ENCODE peak calls at places on chromosome 6, in eight cellular contexts. Z, U, I, R, H, M, T and B are unnamed samples.

GRCh38 chr6:139126255-139126654 is 8.6 kb upstream of the HECA start:
- DNase-seq in Z (no peak), U (no peak), I (no peak), R (no peak), H (no peak), M (peak; percentile 16), T (no peak), B (no peak)

GRCh38 chr6:91476000-91476399 is 889.1 kb upstream of the MAP3K7 start:
- DNase-seq in Z (no peak), U (no peak), I (no peak), R (no peak), H (no peak), M (no peak), T (no peak), B (no peak)

GRCh38 chr6:10418862-10419748 is 4.2 kb upstream of the TFAP2A start:
- DNase-seq in Z (no peak), U (no peak), I (no peak), R (no peak), H (no peak), M (no peak), T (no peak), B (no peak)

GRCh38 chr6:169454872-169455204 is 201.2 kb upstream of the THBS2 start:
- DNase-seq in Z (no peak), U (no peak), I (no peak), R (no peak), H (no peak), M (no peak), T (no peak), B (no peak)

GRCh38 chr6:40443842-40444241 is 143.3 kb downstream of the LRFN2 start:
- DNase-seq in Z (no peak), U (no peak), I (no peak), R (no peak), H (no peak), M (no peak), T (no peak), B (no peak)

GRCh38 chr6:39904946-39905639 is 29.2 kb downstream of the MOCS1 start:
- DNase-seq in Z (no peak), U (no peak), I (no peak), R (no peak), H (peak; percentile 42), M (no peak), T (no peak), B (no peak)

GRCh38 chr6:71047401-71047800 is 90.5 kb upstream of the B3GAT2 start:
- DNase-seq in Z (no peak), U (no peak), I (no peak), R (no peak), H (no peak), M (no peak), T (no peak), B (no peak)

GRCh38 chr6:111472933-111473435 is 10.0 kb downstream of the REV3L start:
- DNase-seq in Z (no peak), U (no peak), I (no peak), R (no peak), H (no peak), M (no peak), T (no peak), B (no peak)

GRCh38 chr6:126650931-126651330 is 311.0 kb downstream of the CENPW start:
- DNase-seq in Z (no peak), U (no peak), I (no peak), R (no peak), H (no peak), M (no peak), T (no peak), B (no peak)

GRCh38 chr6:155126727-155127439 is 131.8 kb downstream of the TIAM2 start:
- DNase-seq in Z (peak; percentile 49), U (no peak), I (no peak), R (no peak), H (no peak), M (no peak), T (no peak), B (no peak)

GRCh38 chr6:35218021-35218420 is 4.3 kb downstream of the SCUBE3 start:
- DNase-seq in Z (no peak), U (no peak), I (no peak), R (no peak), H (no peak), M (no peak), T (no peak), B (no peak)

GRCh38 chr6:39452746-39453145 is 130.2 kb upstream of the KCNK16 start:
- DNase-seq in Z (no peak), U (no peak), I (no peak), R (no peak), H (no peak), M (no peak), T (no peak), B (no peak)

GRCh38 chr6:50714487-50715379 is 1.4 kb downstream of the TFAP2D start:
- DNase-seq in Z (no peak), U (no peak), I (no peak), R (peak; percentile 33), H (no peak), M (no peak), T (no peak), B (no peak)

GRCh38 chr6:72748759-72749158 is 126.9 kb downstream of the KCNQ5 start:
- DNase-seq in Z (no peak), U (no peak), I (no peak), R (no peak), H (no peak), M (no peak), T (no peak), B (no peak)

GRCh38 chr6:93819189-93819588 is 399.8 kb upstream of the EPHA7 start:
- DNase-seq in Z (no peak), U (no peak), I (no peak), R (peak; percentile 4), H (no peak), M (no peak), T (no peak), B (no peak)

GRCh38 chr6:28922004-28922840 is 1.6 kb downstream of the TRIM27 start:
- DNase-seq in Z (no peak), U (peak; percentile 14), I (no peak), R (no peak), H (no peak), M (no peak), T (no peak), B (no peak)

GRCh38 chr6:134026597-134026996 is 25.8 kb downstream of the SLC2A12 start:
- DNase-seq in Z (no peak), U (no peak), I (no peak), R (no peak), H (no peak), M (no peak), T (no peak), B (no peak)

GRCh38 chr6:168884050-168884645 is 369.5 kb downstream of the THBS2 start:
- DNase-seq in Z (no peak), U (no peak), I (no peak), R (no peak), H (no peak), M (no peak), T (no peak), B (no peak)

GRCh38 chr6:137846772-137847313 is 20.2 kb upstream of the TNFAIP3 start:
- DNase-seq in Z (no peak), U (no peak), I (no peak), R (no peak), H (peak; percentile 84), M (no peak), T (no peak), B (no peak)

GRCh38 chr6:26538936-26539615 is 910 bp downstream of the HMGN4 start:
- DNase-seq in Z (no peak), U (no peak), I (no peak), R (no peak), H (no peak), M (no peak), T (no peak), B (no peak)

GRCh38 chr6:125095501-125096301 is 57.9 kb upstream of the TPD52L1 start:
- DNase-seq in Z (no peak), U (no peak), I (no peak), R (no peak), H (no peak), M (no peak), T (no peak), B (no peak)

GRCh38 chr6:48069280-48069679 is 41.7 kb downstream of the PTCHD4 start:
- DNase-seq in Z (no peak), U (no peak), I (no peak), R (no peak), H (no peak), M (no peak), T (no peak), B (no peak)

GRCh38 chr6:37244430-37245310 is 12.9 kb upstream of the TBC1D22B start:
- DNase-seq in Z (no peak), U (no peak), I (no peak), R (no peak), H (peak; percentile 95), M (no peak), T (peak; percentile 96), B (peak; percentile 99)

GRCh38 chr6:44466955-44467354 is 79.4 kb downstream of the CDC5L start:
- DNase-seq in Z (no peak), U (no peak), I (no peak), R (no peak), H (no peak), M (no peak), T (no peak), B (no peak)

GRCh38 chr6:71460933-71461332 is 172.3 kb downstream of the OGFRL1 start:
- DNase-seq in Z (no peak), U (no peak), I (no peak), R (no peak), H (no peak), M (no peak), T (no peak), B (no peak)

GRCh38 chr6:166540631-166541331 is 45.7 kb downstream of the RAMACL start:
- DNase-seq in Z (peak; percentile 38), U (peak; percentile 43), I (no peak), R (no peak), H (peak; percentile 64), M (peak; percentile 51), T (no peak), B (no peak)

GRCh38 chr6:77403424-77403823 is 59.9 kb downstream of the HTR1B start:
- DNase-seq in Z (no peak), U (no peak), I (no peak), R (no peak), H (no peak), M (no peak), T (no peak), B (no peak)

GRCh38 chr6:88708197-88708744 is 255.1 kb downstream of the RNGTT start:
- DNase-seq in Z (no peak), U (no peak), I (no peak), R (no peak), H (no peak), M (no peak), T (no peak), B (no peak)

GRCh38 chr6:7106752-7107577 is 796 bp upstream of the RREB1 start:
- DNase-seq in Z (peak; percentile 56), U (peak; percentile 69), I (no peak), R (peak; percentile 10), H (peak; percentile 72), M (peak; percentile 57), T (no peak), B (no peak)

GRCh38 chr6:134814076-134814709 is 135.7 kb downstream of the ALDH8A1 start:
- DNase-seq in Z (no peak), U (no peak), I (no peak), R (no peak), H (no peak), M (no peak), T (no peak), B (no peak)

GRCh38 chr6:158861686-158862381 is 42.7 kb upstream of the EZR start:
- DNase-seq in Z (no peak), U (no peak), I (no peak), R (no peak), H (no peak), M (no peak), T (no peak), B (no peak)

GRCh38 chr6:67094431-67094830 is 1387.4 kb upstream of the EYS start:
- DNase-seq in Z (no peak), U (no peak), I (no peak), R (no peak), H (no peak), M (no peak), T (no peak), B (no peak)